ENCODE peak calls at places on chromosomes 12 and 14, in ten cellular contexts. Y, T, N, R, H, L, C, P, M and O are unnamed samples.

GRCh38 chr12:97561321-97562230 is 99.0 kb downstream of the RMST start:
- DNase-seq in P (no peak), Y (no peak), N (no peak), H (no peak), M (no peak), C (no peak), R (no peak), L (no peak), T (no peak), O (peak)

GRCh38 chr12:119153477-119154434 is 25.0 kb upstream of the HSPB8 start:
- DNase-seq in C (peak), N (no peak), M (peak), L (peak), R (peak), P (peak), T (no peak), Y (peak), H (peak), O (no peak)

GRCh38 chr12:49863946-49864816 is 21.3 kb upstream of the BCDIN3D start:
- DNase-seq in N (no peak), L (no peak), R (no peak), C (peak), P (no peak), Y (no peak), M (no peak), H (no peak), T (no peak), O (no peak)

GRCh38 chr12:69085852-69086251 is 152.9 kb upstream of the CPM start:
- DNase-seq in L (no peak), T (no peak), Y (no peak), M (no peak), R (no peak), N (no peak), P (no peak), C (no peak), H (no peak), O (no peak)

GRCh38 chr12:117854339-117855012 is 114.3 kb downstream of the KSR2 start:
- DNase-seq in T (peak), C (peak), Y (no peak), P (peak), H (peak), R (peak), N (no peak), M (peak), L (peak), O (no peak)

GRCh38 chr14:93112891-93113677 is 2.6 kb downstream of the ITPK1 start:
- DNase-seq in M (peak), Y (peak), L (peak), H (no peak), T (peak), C (peak), P (peak), R (peak), N (peak), O (peak)

GRCh38 chr14:65620195-65620594 is 207.7 kb downstream of the FUT8 start:
- DNase-seq in R (no peak), C (no peak), N (no peak), T (no peak), Y (no peak), P (no peak), M (no peak), L (peak), H (no peak), O (no peak)

GRCh38 chr12:82225871-82226270 is 132.3 kb downstream of the CCDC59 start:
- DNase-seq in T (no peak), H (no peak), L (no peak), N (no peak), R (no peak), Y (no peak), P (peak), M (no peak), C (no peak), O (no peak)

GRCh38 chr12:104138747-104139186 is 757 bp upstream of the NFYB start:
- DNase-seq in R (no peak), P (peak), Y (peak), T (no peak), N (no peak), H (no peak), M (peak), L (no peak), C (peak), O (no peak)

GRCh38 chr12:14961466-14962155 is at the start of gene ARHGDIB:
- DNase-seq in P (no peak), N (no peak), R (no peak), L (peak), Y (no peak), C (no peak), H (peak), T (no peak), M (no peak), O (no peak)

GRCh38 chr14:79279645-79280399 is 931.5 kb downstream of the DIO2 start:
- DNase-seq in L (no peak), T (no peak), N (no peak), P (no peak), C (peak), Y (no peak), M (no peak), H (no peak), R (no peak), O (no peak)

GRCh38 chr14:45135659-45136314 is at the start of gene FANCM:
- DNase-seq in R (peak), P (peak), C (peak), H (peak), T (peak), Y (peak), N (peak), L (peak), M (peak), O (peak)

GRCh38 chr14:29637406-29637805 is 290.2 kb downstream of the PRKD1 start:
- DNase-seq in M (peak), Y (no peak), N (no peak), T (no peak), L (peak), C (no peak), P (peak), R (peak), H (no peak), O (peak)

GRCh38 chr14:79476552-79476951 is 734.8 kb downstream of the DIO2 start:
- DNase-seq in Y (no peak), N (no peak), R (no peak), P (no peak), T (no peak), M (no peak), C (no peak), L (no peak), H (no peak), O (no peak)

GRCh38 chr14:72615511-72616121 is 278.3 kb downstream of the DPF3 start:
- DNase-seq in T (no peak), H (no peak), P (peak), L (peak), M (no peak), N (no peak), Y (peak), R (no peak), C (no peak), O (peak)

GRCh38 chr14:23482814-23483128 is 13.3 kb downstream of the NGDN start:
- DNase-seq in H (no peak), M (no peak), R (no peak), P (no peak), Y (no peak), L (no peak), N (no peak), C (no peak), T (no peak), O (no peak)

GRCh38 chr14:89388853-89389252 is 28.2 kb downstream of the FOXN3 start:
- DNase-seq in T (no peak), Y (no peak), L (peak), H (no peak), N (no peak), M (no peak), P (no peak), C (no peak), R (peak), O (no peak)

GRCh38 chr14:52862652-52863338 is 71.4 kb upstream of the GNPNAT1 start:
- DNase-seq in M (no peak), R (peak), T (no peak), C (no peak), Y (no peak), N (no peak), P (peak), H (no peak), L (peak), O (peak)

GRCh38 chr12:123767613-123768012 is 5.5 kb downstream of the DNAH10 start:
- DNase-seq in H (no peak), P (no peak), T (no peak), C (no peak), Y (no peak), M (no peak), N (no peak), R (no peak), L (no peak), O (no peak)

GRCh38 chr12:10241276-10241675 is 28.6 kb downstream of the GABARAPL1 start:
- DNase-seq in N (no peak), T (no peak), R (no peak), M (no peak), C (no peak), L (no peak), Y (no peak), P (peak), H (no peak), O (no peak)

GRCh38 chr12:65171073-65171472 is 1.7 kb downstream of the LEMD3 start:
- DNase-seq in R (no peak), H (no peak), M (no peak), C (no peak), P (no peak), L (peak), N (no peak), T (no peak), Y (no peak), O (no peak)

GRCh38 chr12:122099280-122099749 is 20.8 kb downstream of the MLXIP start:
- DNase-seq in R (no peak), N (no peak), P (no peak), Y (peak), C (no peak), T (no peak), H (no peak), M (no peak), L (no peak), O (no peak)

GRCh38 chr12:65675141-65675621 is 149.1 kb upstream of the HMGA2 start:
- DNase-seq in R (peak), M (no peak), H (no peak), P (no peak), L (no peak), N (no peak), T (no peak), C (no peak), Y (no peak), O (no peak)

GRCh38 chr12:54439521-54440255 is 20.6 kb upstream of the ITGA5 start:
- DNase-seq in C (no peak), H (no peak), T (peak), N (no peak), R (peak), P (peak), L (peak), M (no peak), Y (no peak), O (peak)

GRCh38 chr12:34397591-34398365 is 375.5 kb downstream of the ALG10 start:
- DNase-seq in M (peak), H (peak), R (no peak), C (peak), T (no peak), N (no peak), L (no peak), P (no peak), Y (peak), O (no peak)

GRCh38 chr12:98334768-98335167 is 180.6 kb upstream of the TMPO start:
- DNase-seq in N (no peak), T (no peak), M (no peak), Y (no peak), L (no peak), R (no peak), H (no peak), C (no peak), P (no peak), O (no peak)

GRCh38 chr14:104090071-104090748 is 4.7 kb downstream of the ASPG start:
- DNase-seq in Y (no peak), P (peak), N (no peak), M (peak), L (no peak), C (no peak), H (no peak), T (no peak), R (no peak), O (no peak)
- TF ChIP-seq CTCF in Y (no peak), P (no peak), N (no peak), M (no peak), L (no peak), C (no peak), H (no peak), T (no peak), R (no peak), O (no peak)

GRCh38 chr14:55054098-55054497 is 2.7 kb downstream of the MAPK1IP1L start:
- DNase-seq in L (no peak), N (no peak), P (no peak), C (no peak), T (no peak), M (no peak), R (no peak), Y (no peak), H (no peak), O (no peak)
- TF ChIP-seq CTCF in L (no peak), N (no peak), P (no peak), C (no peak), T (no peak), M (no peak), R (no peak), Y (no peak), H (no peak), O (no peak)

GRCh38 chr12:21585485-21585884 is 19.2 kb downstream of the GYS2 start:
- DNase-seq in L (no peak), Y (no peak), M (no peak), T (no peak), H (no peak), P (no peak), C (no peak), N (no peak), R (no peak), O (no peak)
- TF ChIP-seq CTCF in L (no peak), Y (no peak), M (no peak), T (no peak), H (no peak), P (no peak), C (no peak), N (no peak), R (no peak), O (no peak)

DNA sequence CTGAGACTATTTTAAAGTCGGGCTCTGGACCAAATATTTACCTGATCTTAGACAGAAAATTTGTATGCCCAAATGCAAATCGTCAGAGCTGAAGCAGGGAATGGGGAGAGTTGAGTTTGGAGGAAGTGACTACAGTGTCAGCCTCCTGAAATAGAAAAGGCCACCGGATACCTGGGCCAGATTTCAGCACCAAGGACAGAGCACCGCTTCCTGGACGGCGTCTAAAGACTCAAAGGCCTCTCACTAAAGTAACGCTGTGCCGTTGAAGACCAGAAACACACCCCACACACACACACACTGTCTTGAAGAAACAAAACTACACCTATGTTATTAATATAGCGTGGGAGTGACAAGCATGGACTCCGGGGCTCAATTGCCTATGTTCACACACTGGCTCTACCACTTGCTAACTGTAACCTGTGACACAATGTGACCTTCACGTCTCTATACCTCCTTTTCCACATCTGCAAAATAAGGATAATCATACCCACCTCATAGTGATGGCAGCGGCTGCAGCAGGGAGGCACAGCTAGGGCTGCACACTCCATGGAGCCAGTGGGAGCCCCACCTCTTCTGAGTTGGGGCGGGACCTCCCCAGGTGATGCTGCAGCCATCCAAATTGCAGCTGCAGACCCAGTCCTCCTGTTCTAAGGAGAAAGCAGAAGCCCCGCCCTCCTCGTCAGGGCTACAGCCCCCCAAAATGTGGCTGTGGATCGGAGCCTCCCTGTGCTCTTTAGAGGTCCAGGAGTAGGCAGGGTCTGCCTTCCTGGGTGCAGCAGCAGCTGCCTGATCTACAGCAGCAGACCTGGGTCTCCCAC is 35.6 kb downstream of the KRT76 start:
- DNase-seq in C (peak), M (no peak), R (peak), N (no peak), H (peak), P (peak), L (peak), T (peak), Y (peak), O (peak)
- TF ChIP-seq CTCF in C (no peak), M (no peak), R (no peak), N (no peak), H (no peak), P (no peak), L (no peak), T (no peak), Y (no peak), O (no peak)

DNA sequence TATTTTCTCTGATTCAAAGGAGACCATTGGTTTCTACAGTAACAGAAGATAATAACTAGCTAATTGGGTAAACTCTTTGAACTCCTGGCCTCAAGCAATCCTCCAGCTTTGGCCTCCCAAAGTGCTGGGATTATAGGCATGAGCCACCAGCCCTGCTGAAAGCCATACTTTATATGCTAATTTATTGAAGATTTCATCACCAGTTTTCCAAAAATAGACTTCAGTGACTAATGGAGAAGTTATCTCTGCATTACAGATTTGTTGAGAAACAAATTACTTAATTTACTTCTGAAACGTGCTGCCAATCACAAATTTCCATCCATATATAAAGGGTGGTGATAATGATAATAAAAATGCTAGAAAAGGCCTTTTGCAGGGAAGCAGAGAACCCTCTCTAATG is 1758.1 kb upstream of the SEL1L start:
- DNase-seq in Y (no peak), T (no peak), C (no peak), N (no peak), P (no peak), R (no peak), L (peak), H (no peak), M (no peak), O (no peak)
- TF ChIP-seq CTCF in Y (no peak), T (no peak), C (no peak), N (no peak), P (no peak), R (no peak), L (no peak), H (no peak), M (no peak), O (no peak)

GRCh38 chr12:2877047-2877958 is at the start of the genes FOXM1 and RHNO1:
- DNase-seq in M (peak), R (peak), L (peak), P (peak), Y (peak), C (peak), H (peak), N (no peak), T (peak), O (peak)
- TF ChIP-seq CTCF in M (no peak), R (peak), L (no peak), P (peak), Y (peak), C (peak), H (no peak), N (no peak), T (no peak), O (peak)

GRCh38 chr12:53328043-53328435 is 6.6 kb upstream of the AAAS start:
- DNase-seq in P (no peak), C (peak), Y (no peak), R (no peak), N (no peak), L (no peak), T (peak), H (no peak), M (no peak), O (no peak)
- TF ChIP-seq CTCF in P (no peak), C (peak), Y (no peak), R (peak), N (no peak), L (peak), T (peak), H (no peak), M (no peak), O (peak)

DNA sequence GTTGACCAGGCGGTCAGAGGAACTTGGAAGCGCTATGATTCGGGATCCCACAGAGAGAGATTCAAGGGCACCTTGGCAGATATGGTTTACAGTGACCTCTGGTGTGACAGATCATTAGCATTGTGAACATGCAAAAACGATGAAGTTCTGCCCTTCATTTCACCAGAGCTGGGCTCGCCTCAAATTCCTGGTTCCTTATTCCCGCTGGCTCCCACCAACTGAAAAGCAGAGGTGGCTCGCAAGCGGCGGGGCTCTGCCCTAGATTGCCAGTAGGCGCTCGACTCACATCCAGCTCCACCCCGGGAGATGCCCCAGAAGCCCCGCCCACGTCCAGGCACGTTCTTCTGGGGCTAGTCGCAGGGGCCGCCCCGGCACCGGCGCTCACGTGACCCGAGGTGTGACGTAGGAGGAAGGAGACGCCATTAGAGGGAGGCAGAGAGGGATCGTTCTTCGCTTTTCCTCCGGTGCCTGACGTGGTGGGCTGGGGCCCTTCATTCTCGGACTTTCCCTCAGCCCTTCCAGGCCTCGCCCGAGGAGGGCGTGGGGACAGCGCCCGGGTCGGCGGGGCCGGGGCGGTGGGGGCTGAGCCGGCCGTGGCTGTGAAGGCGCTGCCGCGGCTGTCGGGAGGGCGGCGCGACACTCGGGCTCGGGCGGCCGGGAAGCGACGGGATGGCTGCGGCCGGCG is at the start of gene RAB21:
- DNase-seq in N (no peak), R (peak), C (peak), L (peak), T (peak), H (peak), M (peak), Y (peak), P (peak), O (peak)
- TF ChIP-seq CTCF in N (peak), R (peak), C (no peak), L (peak), T (peak), H (peak), M (peak), Y (peak), P (peak), O (peak)

DNA sequence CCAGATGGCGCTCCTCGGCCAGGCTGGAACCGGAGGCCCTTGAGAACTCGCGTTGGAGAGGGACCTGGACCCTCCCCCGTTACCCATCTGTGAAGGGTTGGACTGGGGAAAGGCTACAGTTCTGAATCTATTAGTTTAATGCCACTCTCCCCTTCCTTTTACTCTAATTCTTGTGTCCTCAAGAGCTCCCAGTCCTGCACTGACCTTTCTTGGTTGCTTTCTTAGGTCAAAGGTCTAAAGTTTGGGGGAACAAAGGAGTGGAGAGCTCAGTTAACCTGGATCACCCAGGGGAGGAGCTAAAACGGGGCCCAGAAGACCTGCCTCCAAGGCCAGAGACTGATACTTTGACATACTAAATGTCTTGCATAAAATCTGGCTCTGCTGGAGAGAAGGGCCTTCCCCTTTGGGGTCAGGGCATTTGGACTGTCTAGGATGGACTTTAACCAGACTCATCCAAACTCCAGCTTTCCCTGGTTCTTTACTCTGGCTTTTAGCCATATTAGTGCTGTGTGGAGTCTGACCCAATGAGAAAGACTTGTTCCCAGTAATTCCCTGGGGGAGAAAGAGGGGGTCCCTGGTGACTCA is 923 bp upstream of the MLF2 start:
- DNase-seq in C (no peak), Y (no peak), N (no peak), H (no peak), M (no peak), T (no peak), L (no peak), P (no peak), R (no peak), O (no peak)
- TF ChIP-seq CTCF in C (no peak), Y (no peak), N (peak), H (peak), M (no peak), T (peak), L (peak), P (peak), R (no peak), O (no peak)